ENCODE peak calls at places on chromosomes 3 and 15, in seven cellular contexts. V, O, G, R, C, K and U are unnamed samples.
A peak's percentile ranks its signal among the peaks of the same experiment; 100 is the strongest.

GRCh38 chr3:106119691-106120090 is 250.9 kb upstream of the CBLB start:
- DNase-seq in V (no peak), O (no peak), G (no peak), R (no peak), C (no peak), K (no peak), U (no peak)

GRCh38 chr15:59200560-59200959 is 6.1 kb upstream of the LDHAL6B start:
- DNase-seq in V (no peak), O (no peak), G (no peak), R (no peak), C (no peak), K (no peak), U (no peak)

GRCh38 chr3:128294999-128295468 is 141.8 kb downstream of the EEFSEC start:
- DNase-seq in V (no peak), O (no peak), G (no peak), R (no peak), C (no peak), K (no peak), U (no peak)

GRCh38 chr3:56981445-56982230 is 78.8 kb upstream of the SPATA12 start:
- DNase-seq in V (no peak), O (no peak), G (no peak), R (no peak), C (no peak), K (no peak), U (no peak)

GRCh38 chr3:197600796-197601565 is 45.2 kb upstream of the BDH1 start:
- DNase-seq in V (no peak), O (no peak), G (peak; percentile 66), R (peak; percentile 9), C (no peak), K (no peak), U (no peak)

GRCh38 chr3:171168086-171168485 is 141.6 kb upstream of the SLC2A2 start:
- DNase-seq in V (no peak), O (no peak), G (no peak), R (no peak), C (no peak), K (no peak), U (no peak)

GRCh38 chr15:57340673-57341259 is 35.5 kb upstream of the CGNL1 start:
- DNase-seq in V (no peak), O (no peak), G (peak; percentile 36), R (peak; percentile 74), C (no peak), K (peak; percentile 54), U (no peak)

GRCh38 chr3:141271279-141272033 is 39.8 kb downstream of the PXYLP1 start:
- DNase-seq in V (no peak), O (no peak), G (no peak), R (no peak), C (no peak), K (no peak), U (no peak)

GRCh38 chr3:63809607-63810006 is 9.5 kb upstream of the C3orf49 start:
- DNase-seq in V (no peak), O (no peak), G (no peak), R (no peak), C (no peak), K (no peak), U (no peak)

GRCh38 chr3:18194431-18194830 is 230.7 kb downstream of the SATB1 start:
- DNase-seq in V (no peak), O (no peak), G (no peak), R (peak; percentile 78), C (no peak), K (no peak), U (no peak)

GRCh38 chr3:113070226-113071220 is 79.7 kb downstream of the GTPBP8 start:
- DNase-seq in V (no peak), O (no peak), G (no peak), R (peak; percentile 60), C (no peak), K (no peak), U (no peak)

GRCh38 chr3:130834476-130834875 is 59.4 kb upstream of the ATP2C1 start:
- DNase-seq in V (no peak), O (no peak), G (no peak), R (no peak), C (no peak), K (no peak), U (no peak)

GRCh38 chr15:67079361-67079760 is 14.0 kb downstream of the SMAD3 start:
- DNase-seq in V (no peak), O (no peak), G (no peak), R (no peak), C (no peak), K (no peak), U (no peak)

GRCh38 chr15:90121086-90121485 is 18.8 kb upstream of the IDH2 start:
- DNase-seq in V (no peak), O (no peak), G (no peak), R (no peak), C (no peak), K (no peak), U (no peak)
- H3K27ac ChIP-seq in V (no peak overlapping the region), O (no peak overlapping the region), G (no peak overlapping the region), R (no peak overlapping the region), C (no peak overlapping the region), K (no peak overlapping the region), U (no peak overlapping the region)

GRCh38 chr3:168249048-168249538 is 153.4 kb upstream of the GOLIM4 start:
- DNase-seq in V (no peak), O (no peak), G (no peak), R (peak; percentile 50), C (no peak), K (no peak), U (no peak)
- H3K4me3 ChIP-seq in V (peak overlapping the region; percentile 77), O (peak overlapping the region; percentile 71), G (peak overlapping the region; percentile 30), R (peak overlapping the region; percentile 66), C (peak overlapping the region; percentile 55), K (peak overlapping the region; percentile 64), U (peak overlapping the region; percentile 62)

DNA sequence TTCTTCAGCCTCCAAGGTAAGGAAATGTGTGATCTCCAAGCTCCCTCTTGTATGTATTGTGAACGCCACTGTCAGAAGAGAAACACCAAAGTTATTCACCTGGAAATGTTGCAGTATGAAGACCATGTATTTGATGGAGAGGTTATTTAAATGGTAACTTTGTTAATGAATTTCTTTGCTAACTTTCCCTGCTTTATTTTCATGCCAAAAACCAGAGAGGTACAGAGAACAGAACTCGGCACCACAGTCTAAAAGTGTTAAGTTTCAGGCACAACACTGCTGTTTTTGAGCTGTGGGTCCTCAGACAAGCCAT is 73.1 kb upstream of the TNFSF10 start:
- DNase-seq in V (no peak), O (no peak), G (no peak), R (no peak), C (no peak), K (no peak), U (no peak)
- TF ChIP-seq CTCF in V (peak; percentile 22), O (no peak), G (no peak), R (no peak), C (no peak), K (no peak), U (no peak)

DNA sequence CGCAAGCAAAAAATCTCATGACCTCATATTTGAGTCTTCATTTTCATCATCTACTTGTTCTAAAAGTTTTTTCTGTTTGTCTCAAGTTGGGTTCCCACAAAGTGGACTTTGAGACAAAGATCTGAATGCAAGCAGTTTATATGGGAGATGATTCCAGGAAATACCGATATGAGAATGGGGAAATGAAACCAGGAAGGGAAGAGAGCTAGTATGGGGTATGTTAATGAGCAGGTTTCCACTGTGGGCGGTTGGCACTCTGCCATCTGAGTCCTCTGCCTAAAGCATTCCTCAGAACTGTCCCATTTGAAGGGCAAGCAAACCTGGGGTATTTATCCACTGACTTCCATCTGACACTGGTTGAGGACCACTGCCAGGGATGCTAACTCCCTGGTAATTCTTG is 8.8 kb downstream of the ADPRH start:
- DNase-seq in V (peak; percentile 52), O (peak; percentile 62), G (peak; percentile 45), R (no peak), C (peak; percentile 78), K (peak; percentile 53), U (no peak)
- H3K27ac ChIP-seq in V (peak overlapping the region; percentile 70), O (no peak overlapping the region), G (no peak overlapping the region), R (no peak overlapping the region), C (no peak overlapping the region), K (no peak overlapping the region), U (no peak overlapping the region)

DNA sequence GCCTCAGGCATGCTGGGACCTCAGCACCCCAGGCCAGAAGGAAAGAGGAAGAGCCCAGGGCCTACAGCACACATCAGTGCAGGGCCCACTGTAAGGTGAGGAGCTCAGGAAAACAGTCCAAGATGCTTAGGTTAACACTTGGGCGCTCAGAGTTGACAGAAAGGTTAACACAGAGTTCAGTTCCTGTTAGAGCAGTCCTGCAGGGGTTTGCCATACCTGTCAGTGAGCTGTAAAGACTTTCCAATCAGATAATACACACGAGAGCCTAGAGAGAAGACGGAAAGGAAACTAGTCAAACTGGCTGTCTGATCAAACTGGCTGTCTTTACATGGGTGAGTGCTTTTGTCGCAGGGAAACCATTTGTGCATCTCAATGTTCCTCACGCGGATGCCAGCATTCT is 61.4 kb upstream of the ARHGEF26 start:
- DNase-seq in V (no peak), O (no peak), G (no peak), R (no peak), C (no peak), K (no peak), U (no peak)
- H3K4me3 ChIP-seq in V (no peak overlapping the region), O (no peak overlapping the region), G (no peak overlapping the region), R (no peak overlapping the region), C (no peak overlapping the region), K (no peak overlapping the region), U (no peak overlapping the region)

DNA sequence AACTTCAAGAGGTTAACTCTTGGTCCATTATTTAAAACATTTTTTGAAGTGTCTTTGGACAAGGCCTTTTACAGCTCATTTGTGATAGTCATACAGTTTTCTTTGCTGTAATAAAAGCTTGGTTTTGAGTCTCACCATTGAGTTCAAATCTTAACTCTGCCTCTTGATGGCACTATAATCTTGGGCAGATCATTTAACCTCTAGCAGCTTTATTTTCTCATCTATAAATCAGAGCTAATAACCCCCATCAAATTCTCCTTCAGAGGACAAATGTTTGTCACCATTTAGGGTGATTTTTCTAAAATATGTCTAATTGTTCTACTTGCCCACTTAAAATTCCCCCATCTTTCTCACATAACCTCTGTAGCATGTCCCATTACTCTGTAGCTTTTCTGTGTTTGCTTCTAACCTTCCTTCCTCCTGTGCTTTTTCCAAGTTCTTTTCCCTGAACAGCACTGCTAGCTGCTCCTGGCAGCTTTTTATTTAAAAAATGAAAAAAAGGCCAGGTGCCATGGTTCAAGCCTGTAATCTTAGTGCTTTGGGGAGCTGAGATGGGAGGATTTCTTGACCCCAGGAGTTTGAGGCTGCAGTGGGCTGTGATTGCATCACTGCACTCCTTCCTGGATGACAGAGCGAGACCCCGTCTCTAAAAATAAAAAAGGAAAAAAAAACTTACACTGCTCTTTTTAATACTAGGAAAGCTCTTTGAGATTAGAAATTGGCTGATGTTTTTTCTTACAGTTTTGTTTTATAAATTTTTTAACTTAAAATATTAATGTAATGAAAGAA is 28.5 kb downstream of the UBE2E1 start:
- DNase-seq in V (no peak), O (no peak), G (no peak), R (peak; percentile 26), C (no peak), K (no peak), U (no peak)
- TF ChIP-seq CTCF in V (peak; percentile 39), O (peak; percentile 39), G (no peak), R (peak; percentile 24), C (no peak), K (no peak), U (peak; percentile 10)

GRCh38 chr3:69761896-69762789 is 22.9 kb downstream of the MITF start:
- DNase-seq in V (no peak), O (no peak), G (no peak), R (peak; percentile 88), C (no peak), K (no peak), U (no peak)
- H3K27ac ChIP-seq in V (no peak overlapping the region), O (peak overlapping the region; percentile 24), G (no peak overlapping the region), R (peak overlapping the region; percentile 23), C (peak overlapping the region; percentile 84), K (no peak overlapping the region), U (no peak overlapping the region)